ENCODE peak calls at places on chromosomes 2 and 18, in six cellular contexts. W is stimulated activated CD4-positive, alpha-beta T cell treated with anti-CD3 and anti-CD28 coated beads, Interleukin-2, amount 100 ng/mL, for 48 hours; F is neural progenitor cell; Z is mammary epithelial cell; E is NCI-H2081; O is NCI-H1436. R is an unnamed sample.

GRCh38 chr18:55013086-55013485 is 53.8 kb upstream of the CCDC68 start:
- DNase-seq in W (no peak), F (no peak), Z (no peak), E (no peak), O (no peak), R (no peak)

GRCh38 chr2:46983065-46983801 is 67.6 kb upstream of the MCFD2 start:
- DNase-seq in W (no peak), F (no peak), Z (no peak), E (no peak), O (no peak), R (peak)

GRCh38 chr2:48738806-48739205 is 16.7 kb downstream of the LHCGR start:
- DNase-seq in W (no peak), F (no peak), Z (peak), E (no peak), O (no peak), R (no peak)

GRCh38 chr2:76958749-76959148 is 563.4 kb downstream of the LRRTM4 start:
- DNase-seq in W (no peak), F (peak), Z (no peak), E (no peak), O (no peak), R (no peak)

GRCh38 chr2:1839066-1839756 is 94.9 kb upstream of the PXDN start:
- DNase-seq in W (no peak), F (no peak), Z (no peak), E (no peak), O (no peak), R (no peak)

GRCh38 chr2:35462226-35462983 is 893.2 kb upstream of the CRIM1 start:
- DNase-seq in W (no peak), F (no peak), Z (peak), E (no peak), O (no peak), R (no peak)

GRCh38 chr2:76212305-76212985 is 501.7 kb upstream of the GCFC2 start:
- DNase-seq in W (no peak), F (no peak), Z (no peak), E (no peak), O (no peak), R (no peak)

GRCh38 chr2:222819722-222820333 is 41.0 kb upstream of the ACSL3 start:
- DNase-seq in W (no peak), F (no peak), Z (peak), E (no peak), O (no peak), R (no peak)

GRCh38 chr18:63181706-63182105 is 137.9 kb downstream of the BCL2 start:
- DNase-seq in W (no peak), F (no peak), Z (no peak), E (no peak), O (no peak), R (no peak)

GRCh38 chr18:56267334-56267733 is 371.1 kb downstream of the TXNL1 start:
- DNase-seq in W (no peak), F (no peak), Z (no peak), E (no peak), O (no peak), R (no peak)

GRCh38 chr18:8303151-8303770 is 306.0 kb upstream of the RAB12 start:
- DNase-seq in W (no peak), F (no peak), Z (no peak), E (no peak), O (no peak), R (no peak)

GRCh38 chr18:67919316-67919715 is 402.8 kb upstream of the DSEL start:
- DNase-seq in W (no peak), F (no peak), Z (no peak), E (no peak), O (no peak), R (no peak)

GRCh38 chr2:28452534-28453081 is 43.3 kb upstream of the PLB1 start:
- DNase-seq in W (peak), F (peak), Z (no peak), E (peak), O (peak), R (peak)

GRCh38 chr18:50280707-50281294 is 522 bp downstream of the MBD1 start:
- DNase-seq in W (no peak), F (no peak), Z (no peak), E (no peak), O (no peak), R (no peak)

GRCh38 chr2:182744490-182744889 is 28.4 kb downstream of the DNAJC10 start:
- DNase-seq in W (no peak), F (no peak), Z (no peak), E (no peak), O (no peak), R (no peak)

GRCh38 chr18:25231327-25231691 is 120.7 kb downstream of the ZNF521 start:
- DNase-seq in W (no peak), F (no peak), Z (no peak), E (no peak), O (no peak), R (no peak)

GRCh38 chr2:160406591-160407392 is 86.8 kb downstream of the RBMS1 start:
- DNase-seq in W (peak), F (peak), Z (peak), E (peak), O (no peak), R (peak)

GRCh38 chr2:85853499-85854165 is 35.2 kb downstream of the ST3GAL5 start:
- DNase-seq in W (no peak), F (no peak), Z (no peak), E (no peak), O (no peak), R (no peak)

GRCh38 chr2:168884990-168885389 is 5.2 kb downstream of the SPC25 start:
- DNase-seq in W (no peak), F (no peak), Z (peak), E (no peak), O (no peak), R (no peak)

GRCh38 chr2:36404754-36405153 is 49.2 kb downstream of the CRIM1 start:
- DNase-seq in W (no peak), F (no peak), Z (no peak), E (no peak), O (no peak), R (no peak)

GRCh38 chr2:84906900-84907714 is 1.7 kb downstream of the TMSB10 start:
- DNase-seq in W (no peak), F (peak), Z (peak), E (peak), O (no peak), R (no peak)